ENCODE peak calls at places on chromosomes 16 and 17, in eight cellular contexts. B is A172; M is stimulated activated CD8-positive, alpha-beta memory T cell treated with anti-CD3 and anti-CD28 coated beads, Interleukin-4, amount 100 ng/mL, for 1 hour; P is GM04504; S is HTR-8/SVneo; I is omental fat pad; A is hepatic stellate cell; L is HEK293T. N is an unnamed sample.
A peak's percentile ranks its signal among the peaks of the same experiment; 100 is the strongest.

GRCh38 chr17:63843387-63844292 is 1.2 kb upstream of the SMARCD2 start:
- DNase-seq in S (no peak), P (peak; percentile 67), I (no peak), A (peak; percentile 76), M (no peak), L (no peak), B (peak; percentile 38), N (peak; percentile 60)

GRCh38 chr17:74303300-74303699 is 22.7 kb upstream of the KIF19 start:
- DNase-seq in P (no peak), B (no peak), A (no peak), L (no peak), S (no peak), M (no peak), I (no peak), N (no peak)

GRCh38 chr16:23324727-23325126 is 22.6 kb downstream of the SCNN1B start:
- DNase-seq in M (no peak), L (no peak), B (peak; percentile 33), I (no peak), P (no peak), A (no peak), S (no peak), N (no peak)

GRCh38 chr17:57582881-57583756 is 162.0 kb downstream of the CCDC182 start:
- DNase-seq in A (no peak), M (no peak), L (no peak), P (no peak), I (no peak), B (no peak), S (no peak), N (no peak)

GRCh38 chr16:13436641-13437423 is 483.1 kb upstream of the ERCC4 start:
- DNase-seq in A (no peak), I (no peak), L (no peak), M (no peak), S (no peak), P (peak; percentile 13), B (peak; percentile 83), N (peak; percentile 47)

GRCh38 chr17:16512011-16512410 is 20.0 kb upstream of the LRRC75A start:
- DNase-seq in P (no peak), I (no peak), A (no peak), M (no peak), B (no peak), L (no peak), S (no peak), N (no peak)

GRCh38 chr17:82875418-82875856 is 35.6 kb upstream of the ZNF750 start:
- DNase-seq in I (no peak), L (no peak), B (no peak), P (no peak), M (no peak), S (no peak), A (no peak), N (no peak)

GRCh38 chr16:87252269-87252970 is 64.8 kb downstream of the C16orf95 start:
- DNase-seq in B (peak; percentile 35), S (no peak), I (no peak), L (no peak), P (no peak), M (no peak), A (no peak), N (no peak)

GRCh38 chr17:49108318-49108717 is 24.3 kb upstream of the B4GALNT2 start:
- DNase-seq in I (no peak), M (no peak), L (no peak), P (peak; percentile 16), B (peak; percentile 49), S (no peak), A (peak; percentile 54), N (no peak)

GRCh38 chr16:69386596-69386995 is 789 bp upstream of the TERF2 start:
- DNase-seq in L (no peak), B (peak; percentile 37), M (no peak), I (no peak), S (no peak), P (no peak), A (no peak), N (no peak)

GRCh38 chr17:56934280-56934679 is 20.4 kb upstream of the TRIM25 start:
- DNase-seq in L (no peak), P (no peak), M (no peak), B (no peak), S (no peak), A (no peak), I (no peak), N (no peak)

GRCh38 chr17:74821655-74822328 is 37.9 kb downstream of the GRIN2C start:
- DNase-seq in M (no peak), L (no peak), B (no peak), I (no peak), S (no peak), P (no peak), A (no peak), N (no peak)

GRCh38 chr16:56967733-56968132 is 6.0 kb downstream of the CETP start:
- DNase-seq in A (no peak), B (no peak), L (no peak), P (no peak), I (no peak), M (no peak), S (no peak), N (no peak)

GRCh38 chr16:11583889-11584565 is 2.7 kb downstream of the LITAF start:
- DNase-seq in M (no peak), B (no peak), P (no peak), A (peak; percentile 31), S (no peak), L (no peak), I (no peak), N (peak; percentile 58)

GRCh38 chr17:73551144-73551543 is 93.1 kb downstream of the SDK2 start:
- DNase-seq in M (no peak), P (no peak), L (no peak), B (no peak), I (no peak), S (no peak), A (no peak), N (no peak)

GRCh38 chr16:11422381-11423314 is 77.4 kb downstream of the RMI2 start:
- DNase-seq in M (no peak), B (no peak), L (no peak), S (no peak), I (no peak), A (no peak), P (no peak), N (no peak)

GRCh38 chr17:28206292-28206691 is 112.7 kb upstream of the TMEM97 start:
- DNase-seq in I (no peak), M (no peak), B (no peak), L (no peak), A (no peak), P (no peak), S (no peak), N (no peak)

GRCh38 chr17:50836826-50837225 is 1.4 kb downstream of the WFIKKN2 start:
- DNase-seq in B (no peak), A (no peak), L (no peak), M (no peak), I (no peak), S (no peak), P (no peak), N (no peak)

GRCh38 chr16:53043986-53044571 is 8.6 kb downstream of the CHD9NB start:
- DNase-seq in P (no peak), B (no peak), L (peak; percentile 30), S (no peak), M (no peak), A (no peak), I (no peak), N (no peak)

GRCh38 chr17:43902190-43902589 is 5.1 kb downstream of the MPP2 start:
- DNase-seq in A (no peak), S (no peak), M (no peak), I (no peak), P (no peak), B (no peak), L (no peak), N (no peak)

GRCh38 chr17:49454050-49454449 is 39.4 kb upstream of the PHB1 start:
- DNase-seq in A (no peak), B (peak; percentile 57), I (no peak), M (no peak), L (no peak), P (no peak), S (no peak), N (no peak)

GRCh38 chr16:16075463-16076399 is 126.3 kb downstream of the ABCC1 start:
- DNase-seq in L (no peak), S (no peak), P (peak; percentile 50), B (no peak), I (no peak), M (no peak), A (no peak), N (no peak)

N was measured in GM13977.